ENCODE peak calls at places on chromosomes 6 and 20, in four cellular contexts. One of them, this sample, is unnamed.
A peak's percentile ranks its signal among the peaks of the same experiment; 100 is the strongest.

GRCh38 chr6:89951574-89952360 is 57.5 kb downstream of the GJA10 start:
- DNase-seq in fibroblast of mammary gland: peak; percentile 33
- DNase-seq in AG10803: no peak
- DNase-seq in prostate gland: no peak
- DNase-seq in this sample: no peak

GRCh38 chr20:33442136-33443005 is 1.2 kb downstream of the SNTA1 start:
- DNase-seq in fibroblast of mammary gland: no peak
- DNase-seq in AG10803: no peak
- DNase-seq in prostate gland: no peak
- DNase-seq in this sample: no peak

GRCh38 chr6:159654483-159655098 is 38.5 kb downstream of the SOD2 start:
- DNase-seq in fibroblast of mammary gland: peak; percentile 74
- DNase-seq in AG10803: peak; percentile 74
- DNase-seq in prostate gland: no peak
- DNase-seq in this sample: peak; percentile 2

GRCh38 chr6:40358473-40359460 is 228.4 kb downstream of the LRFN2 start:
- DNase-seq in fibroblast of mammary gland: no peak
- DNase-seq in AG10803: no peak
- DNase-seq in prostate gland: no peak
- DNase-seq in this sample: no peak

GRCh38 chr6:36098920-36099647 is 31.2 kb upstream of the MAPK13 start:
- DNase-seq in fibroblast of mammary gland: peak; percentile 49
- DNase-seq in AG10803: no peak
- DNase-seq in prostate gland: no peak
- DNase-seq in this sample: no peak

GRCh38 chr20:47781631-47782030 is 3.6 kb downstream of the SULF2 start:
- DNase-seq in fibroblast of mammary gland: no peak
- DNase-seq in AG10803: no peak
- DNase-seq in prostate gland: no peak
- DNase-seq in this sample: no peak

GRCh38 chr20:24762791-24763350 is 186.2 kb upstream of the CST7 start:
- DNase-seq in fibroblast of mammary gland: no peak
- DNase-seq in AG10803: no peak
- DNase-seq in prostate gland: no peak
- DNase-seq in this sample: no peak

GRCh38 chr6:50936277-50936681 is 117.6 kb downstream of the TFAP2B start:
- DNase-seq in fibroblast of mammary gland: peak; percentile 6
- DNase-seq in AG10803: peak; percentile 50
- DNase-seq in prostate gland: no peak
- DNase-seq in this sample: no peak

GRCh38 chr20:48040491-48040890 is 255.2 kb upstream of the SULF2 start:
- DNase-seq in fibroblast of mammary gland: no peak
- DNase-seq in AG10803: no peak
- DNase-seq in prostate gland: no peak
- DNase-seq in this sample: no peak

GRCh38 chr20:52592567-52592966 is 379.6 kb upstream of the TSHZ2 start:
- DNase-seq in fibroblast of mammary gland: no peak
- DNase-seq in AG10803: no peak
- DNase-seq in prostate gland: no peak
- DNase-seq in this sample: no peak

GRCh38 chr6:136703331-136703846 is 88.9 kb downstream of the MAP3K5 start:
- DNase-seq in fibroblast of mammary gland: no peak
- DNase-seq in AG10803: no peak
- DNase-seq in prostate gland: no peak
- DNase-seq in this sample: no peak

GRCh38 chr20:57619053-57619831 is 984 bp downstream of the ZBP1 start:
- DNase-seq in fibroblast of mammary gland: no peak
- DNase-seq in AG10803: no peak
- DNase-seq in prostate gland: no peak
- DNase-seq in this sample: no peak

GRCh38 chr20:51542033-51542893 is at the start of gene NFATC2:
- DNase-seq in fibroblast of mammary gland: no peak
- DNase-seq in AG10803: no peak
- DNase-seq in prostate gland: no peak
- DNase-seq in this sample: no peak

GRCh38 chr20:48194578-48194977 is 409.3 kb upstream of the SULF2 start:
- DNase-seq in fibroblast of mammary gland: no peak
- DNase-seq in AG10803: no peak
- DNase-seq in prostate gland: no peak
- DNase-seq in this sample: no peak

GRCh38 chr6:33187809-33188208 is 4.5 kb downstream of the COL11A2 start:
- DNase-seq in fibroblast of mammary gland: no peak
- DNase-seq in AG10803: no peak
- DNase-seq in prostate gland: no peak
- DNase-seq in this sample: no peak

DNA sequence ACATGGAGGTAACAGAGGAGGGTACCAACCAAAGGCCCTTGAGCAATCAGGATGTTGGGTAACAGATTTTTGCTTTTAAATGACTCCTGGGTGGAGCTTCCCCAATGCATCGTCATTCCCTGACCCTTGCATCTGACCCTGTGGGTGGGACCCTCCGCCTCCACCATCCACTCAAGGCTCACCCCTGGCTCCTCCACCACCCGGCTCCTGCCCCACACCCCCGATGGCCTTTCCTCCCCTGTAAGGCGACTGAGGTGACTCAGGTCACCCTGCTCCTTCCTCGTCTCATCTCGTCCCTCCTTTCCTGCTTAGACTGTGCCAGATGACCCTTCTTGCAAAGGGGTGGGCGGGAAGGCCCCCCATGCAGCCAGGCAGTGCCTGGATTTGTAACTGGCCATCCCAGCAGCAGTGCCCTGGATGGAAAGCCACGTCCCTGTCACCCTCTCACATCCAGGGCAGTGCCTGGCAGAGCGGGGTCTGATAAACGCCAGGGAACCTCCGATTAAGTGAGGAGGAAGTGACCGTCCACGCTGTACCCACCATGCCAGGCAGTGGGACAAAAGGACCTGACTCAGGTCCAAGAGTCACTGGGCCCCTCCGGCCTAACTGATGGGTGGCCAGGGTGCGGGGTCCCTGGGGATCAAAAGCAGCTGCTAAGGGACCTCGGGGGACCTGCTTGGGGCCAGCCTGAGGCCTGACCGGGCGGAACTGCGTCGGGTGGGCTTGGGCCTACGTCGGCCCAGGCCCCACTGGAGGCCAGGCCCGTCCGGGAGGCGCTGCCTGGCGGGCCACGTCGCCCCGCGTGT is 624 bp upstream of the NPEPL1 start:
- DNase-seq in fibroblast of mammary gland: peak; percentile 85
- DNase-seq in AG10803: peak; percentile 36
- DNase-seq in prostate gland: no peak
- DNase-seq in this sample: no peak
- H3K4me3 ChIP-seq in fibroblast of mammary gland: no peak overlapping the region
- H3K4me3 ChIP-seq in AG10803: no peak overlapping the region
- H3K4me3 ChIP-seq in prostate gland: no peak overlapping the region
- H3K4me3 ChIP-seq in this sample: no peak overlapping the region

DNA sequence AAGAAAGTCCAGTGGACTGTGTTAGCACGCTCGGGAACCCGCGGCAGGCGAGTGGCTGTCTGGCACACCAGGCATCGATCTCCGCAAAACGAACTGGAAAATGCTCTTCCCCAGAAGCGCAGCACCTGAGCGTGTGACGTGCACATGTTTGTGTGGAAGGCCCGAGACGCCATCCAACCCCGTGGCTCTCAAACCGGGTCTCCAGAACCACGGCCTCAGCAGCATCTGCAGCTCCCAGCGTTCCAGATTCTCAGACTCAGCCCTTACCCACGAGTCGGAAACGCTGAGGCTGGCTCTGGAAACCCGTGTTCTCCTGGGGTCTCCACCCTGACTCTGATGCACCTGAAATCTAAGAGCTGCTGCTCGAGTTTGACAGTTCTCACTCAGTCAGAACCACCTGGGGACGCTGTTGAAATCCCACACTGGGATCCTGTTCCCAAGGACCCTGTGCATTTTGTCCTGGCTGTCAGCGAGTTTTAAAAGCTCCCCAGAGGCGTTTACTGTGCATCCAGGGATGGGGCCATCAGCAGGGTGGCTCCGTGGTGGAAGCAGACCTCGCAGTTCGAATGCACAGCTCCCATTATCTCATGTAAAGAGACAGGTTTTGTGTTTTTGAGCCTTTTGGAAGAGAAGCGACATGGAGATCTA is 69.0 kb downstream of the DLL1 start:
- DNase-seq in fibroblast of mammary gland: no peak
- DNase-seq in AG10803: no peak
- DNase-seq in prostate gland: peak; percentile 3
- DNase-seq in this sample: no peak
- TF ChIP-seq CTCF in fibroblast of mammary gland: no peak
- TF ChIP-seq CTCF in AG10803: no peak
- TF ChIP-seq CTCF in prostate gland: no peak
- TF ChIP-seq CTCF in this sample: no peak

GRCh38 chr6:13015379-13015681 is 298.8 kb downstream of the PHACTR1 start:
- DNase-seq in fibroblast of mammary gland: no peak
- DNase-seq in AG10803: no peak
- DNase-seq in prostate gland: no peak
- DNase-seq in this sample: no peak
- H3K4me3 ChIP-seq in fibroblast of mammary gland: no peak overlapping the region
- H3K4me3 ChIP-seq in AG10803: no peak overlapping the region
- H3K4me3 ChIP-seq in prostate gland: no peak overlapping the region
- H3K4me3 ChIP-seq in this sample: no peak overlapping the region

DNA sequence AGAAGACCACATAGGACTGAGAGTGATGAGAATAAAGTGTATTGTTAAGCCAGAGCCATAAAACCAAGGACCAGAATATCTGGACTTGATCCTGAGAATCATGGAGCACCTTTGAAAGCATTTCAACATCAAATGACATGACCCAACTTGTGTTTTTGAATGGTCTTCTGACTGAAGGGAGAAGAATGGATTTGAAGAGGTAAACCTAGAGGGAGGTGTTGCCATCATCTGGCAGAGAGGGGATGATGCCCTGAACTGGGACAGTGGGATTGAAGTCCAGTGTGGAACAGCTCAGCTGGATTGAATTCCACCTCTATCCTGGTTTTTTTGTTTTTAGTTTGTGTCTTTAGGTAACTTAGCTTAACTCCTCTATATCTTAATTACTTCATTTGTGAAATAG is 570.0 kb downstream of the TBC1D32 start:
- DNase-seq in fibroblast of mammary gland: no peak
- DNase-seq in AG10803: no peak
- DNase-seq in prostate gland: no peak
- DNase-seq in this sample: no peak
- TF ChIP-seq CTCF in fibroblast of mammary gland: no peak
- TF ChIP-seq CTCF in AG10803: no peak
- TF ChIP-seq CTCF in prostate gland: no peak
- TF ChIP-seq CTCF in this sample: no peak

GRCh38 chr20:63819224-63819917 is 11.7 kb downstream of the ZBTB46 start:
- DNase-seq in fibroblast of mammary gland: peak; percentile 28
- DNase-seq in AG10803: peak; percentile 34
- DNase-seq in prostate gland: no peak
- DNase-seq in this sample: no peak
- H3K4me3 ChIP-seq in fibroblast of mammary gland: no peak overlapping the region
- H3K4me3 ChIP-seq in AG10803: no peak overlapping the region
- H3K4me3 ChIP-seq in prostate gland: no peak overlapping the region
- H3K4me3 ChIP-seq in this sample: no peak overlapping the region

GRCh38 chr6:17013701-17014100 is 88.1 kb upstream of the STMND1 start:
- DNase-seq in fibroblast of mammary gland: peak; percentile 78
- DNase-seq in AG10803: peak; percentile 85
- DNase-seq in prostate gland: no peak
- DNase-seq in this sample: no peak

GRCh38 chr6:17015144-17015543 is 86.7 kb upstream of the STMND1 start:
- DNase-seq in fibroblast of mammary gland: peak; percentile 94
- DNase-seq in AG10803: peak; percentile 76
- DNase-seq in prostate gland: no peak
- DNase-seq in this sample: no peak

GRCh38 chr6:17015551-17016381 is 86.1 kb upstream of the STMND1 start:
- DNase-seq in fibroblast of mammary gland: no peak
- DNase-seq in AG10803: no peak
- DNase-seq in prostate gland: no peak
- DNase-seq in this sample: no peak

GRCh38 chr6:17011985-17012384 is 89.9 kb upstream of the STMND1 start:
- DNase-seq in fibroblast of mammary gland: no peak
- DNase-seq in AG10803: no peak
- DNase-seq in prostate gland: no peak
- DNase-seq in this sample: no peak

DNA sequence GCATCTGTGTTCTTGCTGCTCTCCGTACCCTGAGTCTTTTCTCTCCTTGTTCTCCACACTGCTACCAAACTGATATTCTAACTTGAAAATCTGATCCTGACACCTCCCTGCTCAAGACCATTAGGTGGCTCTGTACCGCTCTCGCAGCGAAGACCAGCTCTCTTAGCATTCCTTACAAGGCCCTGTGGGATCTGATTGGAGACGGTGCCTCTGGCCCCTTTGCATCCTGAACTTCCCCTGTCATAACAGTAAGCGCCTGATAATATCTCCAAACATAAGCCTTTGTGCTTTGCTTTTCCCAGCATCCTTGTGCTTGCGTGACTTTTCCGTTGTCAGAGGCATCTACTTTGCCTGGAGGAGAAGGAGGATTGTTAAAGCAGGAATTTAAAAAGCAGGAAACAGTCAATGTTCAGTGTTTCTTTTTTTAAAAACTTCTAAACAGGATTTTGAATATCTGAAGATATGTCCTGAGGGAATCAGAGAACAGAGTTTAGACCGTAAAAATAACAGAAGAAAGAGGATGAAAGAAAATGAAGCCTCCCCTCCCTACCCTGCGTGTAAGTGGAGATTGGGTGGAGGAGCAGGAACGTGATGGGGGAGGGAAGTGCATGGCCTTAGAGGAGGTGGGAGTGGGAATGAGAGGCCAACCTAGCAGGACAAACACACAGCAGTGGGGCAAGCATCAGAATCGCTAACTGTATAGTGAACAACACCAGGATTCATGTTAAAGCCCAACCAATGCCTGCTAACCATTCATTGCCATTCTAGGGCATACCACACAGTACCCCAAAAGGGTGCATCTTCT is 89.2 kb upstream of the STMND1 start:
- DNase-seq in fibroblast of mammary gland: no peak
- DNase-seq in AG10803: peak; percentile 27
- DNase-seq in prostate gland: peak; percentile 33
- DNase-seq in this sample: no peak
- TF ChIP-seq CTCF in fibroblast of mammary gland: no peak
- TF ChIP-seq CTCF in AG10803: peak; percentile 17
- TF ChIP-seq CTCF in prostate gland: no peak
- TF ChIP-seq CTCF in this sample: peak; percentile 10

GRCh38 chr6:130906736-130907381 is 79.7 kb downstream of the SMLR1 start:
- DNase-seq in fibroblast of mammary gland: peak; percentile 79
- DNase-seq in AG10803: peak; percentile 64
- DNase-seq in prostate gland: no peak
- DNase-seq in this sample: no peak
- H3K4me3 ChIP-seq in fibroblast of mammary gland: no peak overlapping the region
- H3K4me3 ChIP-seq in AG10803: no peak overlapping the region
- H3K4me3 ChIP-seq in prostate gland: no peak overlapping the region
- H3K4me3 ChIP-seq in this sample: no peak overlapping the region